ENCODE peak calls at places on chromosomes 3 and 15, in six cellular contexts. One of them, this sample, is unnamed. For H3K4me1, the result is how much of the 10 kb centered on the place peaks cover.

GRCh38 chr3:37668431-37668830 is 193.2 kb upstream of the CTDSPL start:
- DNase-seq in CD8-positive, alpha-beta memory T cell: no peak
- DNase-seq in OCI-LY7: no peak
- DNase-seq in A673: no peak
- DNase-seq in GM23338: no peak
- DNase-seq in CD4-positive, CD25-positive, alpha-beta regulatory T cell: no peak
- DNase-seq in this sample: no peak

GRCh38 chr3:124671123-124671522 is 59.1 kb upstream of the UMPS start:
- DNase-seq in CD8-positive, alpha-beta memory T cell: no peak
- DNase-seq in OCI-LY7: no peak
- DNase-seq in A673: no peak
- DNase-seq in GM23338: no peak
- DNase-seq in CD4-positive, CD25-positive, alpha-beta regulatory T cell: peak
- DNase-seq in this sample: no peak

GRCh38 chr3:24123596-24123995 is 178.5 kb downstream of the NR1D2 start:
- DNase-seq in CD8-positive, alpha-beta memory T cell: no peak
- DNase-seq in OCI-LY7: no peak
- DNase-seq in A673: peak
- DNase-seq in GM23338: no peak
- DNase-seq in CD4-positive, CD25-positive, alpha-beta regulatory T cell: no peak
- DNase-seq in this sample: no peak

GRCh38 chr3:167895684-167896083 is 160.2 kb downstream of the SERPINI1 start:
- DNase-seq in CD8-positive, alpha-beta memory T cell: no peak
- DNase-seq in OCI-LY7: no peak
- DNase-seq in A673: no peak
- DNase-seq in GM23338: peak
- DNase-seq in CD4-positive, CD25-positive, alpha-beta regulatory T cell: no peak
- DNase-seq in this sample: no peak

GRCh38 chr15:99104788-99105515 is at the start of gene SYNM:
- DNase-seq in CD8-positive, alpha-beta memory T cell: no peak
- DNase-seq in OCI-LY7: peak
- DNase-seq in A673: peak
- DNase-seq in GM23338: peak
- DNase-seq in CD4-positive, CD25-positive, alpha-beta regulatory T cell: peak
- DNase-seq in this sample: peak

GRCh38 chr15:22904736-22905135 is 66.3 kb downstream of the NIPA2 start:
- DNase-seq in CD8-positive, alpha-beta memory T cell: no peak
- DNase-seq in OCI-LY7: no peak
- DNase-seq in A673: no peak
- DNase-seq in GM23338: no peak
- DNase-seq in CD4-positive, CD25-positive, alpha-beta regulatory T cell: no peak
- DNase-seq in this sample: no peak

GRCh38 chr3:173887888-173888287 is 490.3 kb downstream of the NLGN1 start:
- DNase-seq in CD8-positive, alpha-beta memory T cell: no peak
- DNase-seq in OCI-LY7: no peak
- DNase-seq in A673: no peak
- DNase-seq in GM23338: no peak
- DNase-seq in CD4-positive, CD25-positive, alpha-beta regulatory T cell: no peak
- DNase-seq in this sample: no peak

GRCh38 chr3:122100591-122101491 is 45.7 kb downstream of the CD86 start:
- DNase-seq in CD8-positive, alpha-beta memory T cell: no peak
- DNase-seq in OCI-LY7: peak
- DNase-seq in A673: peak
- DNase-seq in GM23338: peak
- DNase-seq in CD4-positive, CD25-positive, alpha-beta regulatory T cell: peak
- DNase-seq in this sample: peak

GRCh38 chr15:39144613-39145012 is 436.3 kb upstream of the THBS1 start:
- DNase-seq in CD8-positive, alpha-beta memory T cell: no peak
- DNase-seq in OCI-LY7: no peak
- DNase-seq in A673: no peak
- DNase-seq in GM23338: no peak
- DNase-seq in CD4-positive, CD25-positive, alpha-beta regulatory T cell: no peak
- DNase-seq in this sample: no peak

GRCh38 chr3:105997800-105998526 is 129.2 kb upstream of the CBLB start:
- DNase-seq in CD8-positive, alpha-beta memory T cell: no peak
- DNase-seq in OCI-LY7: no peak
- DNase-seq in A673: peak
- DNase-seq in GM23338: no peak
- DNase-seq in CD4-positive, CD25-positive, alpha-beta regulatory T cell: no peak
- DNase-seq in this sample: no peak

GRCh38 chr15:91857772-91858171 is 4.3 kb downstream of the SLCO3A1 start:
- DNase-seq in CD8-positive, alpha-beta memory T cell: no peak
- DNase-seq in OCI-LY7: peak
- DNase-seq in A673: no peak
- DNase-seq in GM23338: no peak
- DNase-seq in CD4-positive, CD25-positive, alpha-beta regulatory T cell: peak
- DNase-seq in this sample: no peak

GRCh38 chr3:35088943-35089342 is 550.4 kb upstream of the ARPP21 start:
- DNase-seq in CD8-positive, alpha-beta memory T cell: no peak
- DNase-seq in OCI-LY7: no peak
- DNase-seq in A673: no peak
- DNase-seq in GM23338: no peak
- DNase-seq in CD4-positive, CD25-positive, alpha-beta regulatory T cell: no peak
- DNase-seq in this sample: no peak

GRCh38 chr3:169387751-169388696 is 275.5 kb downstream of the MECOM start:
- DNase-seq in CD8-positive, alpha-beta memory T cell: no peak
- DNase-seq in OCI-LY7: no peak
- DNase-seq in A673: peak
- DNase-seq in GM23338: peak
- DNase-seq in CD4-positive, CD25-positive, alpha-beta regulatory T cell: no peak
- DNase-seq in this sample: no peak

GRCh38 chr15:88266170-88266569 is 9.6 kb upstream of the NTRK3 start:
- DNase-seq in CD8-positive, alpha-beta memory T cell: no peak
- DNase-seq in OCI-LY7: no peak
- DNase-seq in A673: no peak
- DNase-seq in GM23338: no peak
- DNase-seq in CD4-positive, CD25-positive, alpha-beta regulatory T cell: no peak
- DNase-seq in this sample: no peak

GRCh38 chr3:148379763-148380162 is 317.9 kb upstream of the AGTR1 start:
- DNase-seq in CD8-positive, alpha-beta memory T cell: no peak
- DNase-seq in OCI-LY7: peak
- DNase-seq in A673: peak
- DNase-seq in GM23338: peak
- DNase-seq in CD4-positive, CD25-positive, alpha-beta regulatory T cell: no peak
- DNase-seq in this sample: peak

GRCh38 chr3:99250272-99250671 is 348.8 kb upstream of the DCBLD2 start:
- DNase-seq in CD8-positive, alpha-beta memory T cell: no peak
- DNase-seq in OCI-LY7: no peak
- DNase-seq in A673: no peak
- DNase-seq in GM23338: no peak
- DNase-seq in CD4-positive, CD25-positive, alpha-beta regulatory T cell: no peak
- DNase-seq in this sample: no peak

GRCh38 chr3:34382859-34383258 is 584.4 kb downstream of the PDCD6IP start:
- DNase-seq in CD8-positive, alpha-beta memory T cell: no peak
- DNase-seq in OCI-LY7: no peak
- DNase-seq in A673: no peak
- DNase-seq in GM23338: no peak
- DNase-seq in CD4-positive, CD25-positive, alpha-beta regulatory T cell: no peak
- DNase-seq in this sample: no peak

GRCh38 chr15:90558182-90558581 is 28.5 kb downstream of the CRTC3 start:
- DNase-seq in CD8-positive, alpha-beta memory T cell: no peak
- DNase-seq in OCI-LY7: no peak
- DNase-seq in A673: no peak
- DNase-seq in GM23338: no peak
- DNase-seq in CD4-positive, CD25-positive, alpha-beta regulatory T cell: no peak
- DNase-seq in this sample: no peak

GRCh38 chr15:66588537-66588936 is 22.7 kb upstream of the LCTL start:
- DNase-seq in CD8-positive, alpha-beta memory T cell: no peak
- DNase-seq in OCI-LY7: peak
- DNase-seq in A673: no peak
- DNase-seq in GM23338: peak
- DNase-seq in CD4-positive, CD25-positive, alpha-beta regulatory T cell: no peak
- DNase-seq in this sample: no peak

GRCh38 chr15:69994429-69995201 is 103.1 kb downstream of the TLE3 start:
- DNase-seq in CD8-positive, alpha-beta memory T cell: no peak
- DNase-seq in OCI-LY7: peak
- DNase-seq in A673: no peak
- DNase-seq in GM23338: no peak
- DNase-seq in CD4-positive, CD25-positive, alpha-beta regulatory T cell: no peak
- DNase-seq in this sample: no peak

GRCh38 chr15:69997701-69998273 is 99.9 kb downstream of the TLE3 start:
- DNase-seq in CD8-positive, alpha-beta memory T cell: no peak
- DNase-seq in OCI-LY7: peak
- DNase-seq in A673: peak
- DNase-seq in GM23338: no peak
- DNase-seq in CD4-positive, CD25-positive, alpha-beta regulatory T cell: no peak
- DNase-seq in this sample: no peak

GRCh38 chr15:69996321-69996720 is 101.4 kb downstream of the TLE3 start:
- DNase-seq in CD8-positive, alpha-beta memory T cell: no peak
- DNase-seq in OCI-LY7: no peak
- DNase-seq in A673: no peak
- DNase-seq in GM23338: no peak
- DNase-seq in CD4-positive, CD25-positive, alpha-beta regulatory T cell: no peak
- DNase-seq in this sample: no peak

GRCh38 chr15:69998541-69999391 is 99.0 kb downstream of the TLE3 start:
- DNase-seq in CD8-positive, alpha-beta memory T cell: no peak
- DNase-seq in OCI-LY7: no peak
- DNase-seq in A673: no peak
- DNase-seq in GM23338: no peak
- DNase-seq in CD4-positive, CD25-positive, alpha-beta regulatory T cell: no peak
- DNase-seq in this sample: no peak

DNA sequence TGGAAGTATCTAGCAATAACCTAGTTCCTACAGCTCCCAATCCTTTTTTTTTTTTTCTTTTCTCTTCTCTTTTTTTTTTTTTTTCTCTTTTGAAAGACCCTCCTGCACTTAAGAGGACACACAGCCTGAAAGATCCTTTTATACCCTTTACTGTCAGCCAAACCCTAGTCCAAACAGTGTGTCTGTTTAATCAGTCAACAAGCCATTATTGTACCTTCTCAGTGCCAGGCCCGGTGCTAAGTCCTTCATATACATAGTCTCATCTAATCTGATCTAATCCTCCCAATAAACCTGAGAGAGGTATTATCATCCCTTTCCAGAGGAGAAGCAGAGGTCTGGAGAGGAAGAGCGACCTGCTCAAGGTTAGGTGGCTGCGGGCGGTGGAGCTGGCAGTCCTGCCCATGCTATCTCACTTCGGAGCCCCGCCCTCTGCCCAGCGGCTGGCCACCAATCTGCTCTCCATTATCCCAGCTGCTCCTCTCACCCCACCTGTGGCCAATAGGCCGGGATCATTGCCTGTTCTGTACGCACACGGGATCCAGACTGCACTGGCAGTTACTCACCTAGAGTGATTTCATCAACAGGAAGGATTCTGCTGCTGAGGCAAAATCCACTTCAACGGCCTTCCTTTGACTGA is 100.8 kb downstream of the TLE3 start:
- DNase-seq in CD8-positive, alpha-beta memory T cell: no peak
- DNase-seq in OCI-LY7: no peak
- DNase-seq in A673: no peak
- DNase-seq in GM23338: no peak
- DNase-seq in CD4-positive, CD25-positive, alpha-beta regulatory T cell: no peak
- DNase-seq in this sample: no peak
- H3K4me1 ChIP-seq in CD8-positive, alpha-beta memory T cell: under half
- H3K4me1 ChIP-seq in OCI-LY7: half or more
- H3K4me1 ChIP-seq in A673: under half
- H3K4me1 ChIP-seq in GM23338: under half
- H3K4me1 ChIP-seq in CD4-positive, CD25-positive, alpha-beta regulatory T cell: under half
- H3K4me1 ChIP-seq in this sample: under half

GRCh38 chr15:74815961-74816360 is 3.3 kb downstream of the LMAN1L start:
- DNase-seq in CD8-positive, alpha-beta memory T cell: no peak
- DNase-seq in OCI-LY7: no peak
- DNase-seq in A673: no peak
- DNase-seq in GM23338: no peak
- DNase-seq in CD4-positive, CD25-positive, alpha-beta regulatory T cell: no peak
- DNase-seq in this sample: no peak

GRCh38 chr15:74817370-74817737 is 4.7 kb downstream of the LMAN1L start:
- DNase-seq in CD8-positive, alpha-beta memory T cell: no peak
- DNase-seq in OCI-LY7: no peak
- DNase-seq in A673: no peak
- DNase-seq in GM23338: no peak
- DNase-seq in CD4-positive, CD25-positive, alpha-beta regulatory T cell: no peak
- DNase-seq in this sample: peak

GRCh38 chr15:74815121-74815933 is 2.7 kb downstream of the LMAN1L start:
- DNase-seq in CD8-positive, alpha-beta memory T cell: no peak
- DNase-seq in OCI-LY7: no peak
- DNase-seq in A673: no peak
- DNase-seq in GM23338: no peak
- DNase-seq in CD4-positive, CD25-positive, alpha-beta regulatory T cell: no peak
- DNase-seq in this sample: no peak

GRCh38 chr15:74820056-74820455 is 6.4 kb upstream of the CPLX3 start:
- DNase-seq in CD8-positive, alpha-beta memory T cell: no peak
- DNase-seq in OCI-LY7: no peak
- DNase-seq in A673: no peak
- DNase-seq in GM23338: no peak
- DNase-seq in CD4-positive, CD25-positive, alpha-beta regulatory T cell: no peak
- DNase-seq in this sample: no peak

GRCh38 chr15:74816624-74817369 is 4.2 kb downstream of the LMAN1L start:
- DNase-seq in CD8-positive, alpha-beta memory T cell: no peak
- DNase-seq in OCI-LY7: no peak
- DNase-seq in A673: no peak
- DNase-seq in GM23338: peak
- DNase-seq in CD4-positive, CD25-positive, alpha-beta regulatory T cell: no peak
- DNase-seq in this sample: no peak
- H3K4me3 ChIP-seq in CD8-positive, alpha-beta memory T cell: no peak
- H3K4me3 ChIP-seq in OCI-LY7: no peak
- H3K4me3 ChIP-seq in A673: no peak
- H3K4me3 ChIP-seq in GM23338: no peak
- H3K4me3 ChIP-seq in CD4-positive, CD25-positive, alpha-beta regulatory T cell: no peak
- H3K4me3 ChIP-seq in this sample: no peak

GRCh38 chr3:193729601-193730000 is 136.6 kb downstream of the OPA1 start:
- DNase-seq in CD8-positive, alpha-beta memory T cell: no peak
- DNase-seq in OCI-LY7: no peak
- DNase-seq in A673: no peak
- DNase-seq in GM23338: no peak
- DNase-seq in CD4-positive, CD25-positive, alpha-beta regulatory T cell: no peak
- DNase-seq in this sample: no peak
- H3K4me1 ChIP-seq in CD8-positive, alpha-beta memory T cell: under half
- H3K4me1 ChIP-seq in OCI-LY7: under half
- H3K4me1 ChIP-seq in A673: under half
- H3K4me1 ChIP-seq in GM23338: under half
- H3K4me1 ChIP-seq in CD4-positive, CD25-positive, alpha-beta regulatory T cell: under half
- H3K4me1 ChIP-seq in this sample: under half

GRCh38 chr3:153319691-153320552 is 157.9 kb downstream of the RAP2B start:
- DNase-seq in CD8-positive, alpha-beta memory T cell: no peak
- DNase-seq in OCI-LY7: no peak
- DNase-seq in A673: no peak
- DNase-seq in GM23338: no peak
- DNase-seq in CD4-positive, CD25-positive, alpha-beta regulatory T cell: no peak
- DNase-seq in this sample: no peak

GRCh38 chr3:153315781-153316180 is 153.8 kb downstream of the RAP2B start:
- DNase-seq in CD8-positive, alpha-beta memory T cell: no peak
- DNase-seq in OCI-LY7: no peak
- DNase-seq in A673: no peak
- DNase-seq in GM23338: no peak
- DNase-seq in CD4-positive, CD25-positive, alpha-beta regulatory T cell: no peak
- DNase-seq in this sample: no peak

DNA sequence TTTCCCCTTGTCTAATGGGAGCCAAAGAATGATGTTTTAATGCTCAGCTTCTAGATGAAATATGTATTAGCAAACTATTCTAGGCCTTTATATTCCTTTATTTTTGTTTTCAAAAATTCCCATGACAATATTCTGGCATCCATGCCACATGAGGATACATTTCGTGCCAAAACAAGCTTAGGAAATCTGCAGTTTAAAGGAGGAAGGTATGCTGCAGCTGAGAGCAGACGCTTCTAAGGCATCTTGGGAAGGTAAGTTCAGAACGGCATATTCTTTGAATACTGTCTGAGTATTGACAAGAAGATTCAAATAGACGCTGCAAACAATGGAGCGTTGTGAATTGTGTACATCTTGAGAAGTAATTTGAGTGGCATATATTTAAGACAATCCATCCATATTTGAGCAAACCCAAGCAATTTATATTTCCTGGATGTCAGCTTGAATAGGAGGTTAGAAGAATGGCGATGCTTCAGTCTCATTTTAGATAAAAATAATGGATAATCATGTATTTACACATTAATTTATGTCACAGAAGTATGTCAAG is 158.6 kb downstream of the RAP2B start:
- DNase-seq in CD8-positive, alpha-beta memory T cell: no peak
- DNase-seq in OCI-LY7: no peak
- DNase-seq in A673: no peak
- DNase-seq in GM23338: no peak
- DNase-seq in CD4-positive, CD25-positive, alpha-beta regulatory T cell: no peak
- DNase-seq in this sample: no peak
- H3K4me3 ChIP-seq in CD8-positive, alpha-beta memory T cell: no peak
- H3K4me3 ChIP-seq in OCI-LY7: no peak
- H3K4me3 ChIP-seq in A673: no peak
- H3K4me3 ChIP-seq in GM23338: no peak
- H3K4me3 ChIP-seq in CD4-positive, CD25-positive, alpha-beta regulatory T cell: no peak
- H3K4me3 ChIP-seq in this sample: no peak

This sample was measured in SJCRH30.